ENCODE peak calls at places on chromosomes 13 and 19, in nine cellular contexts. M is CD4-positive, alpha-beta T cell; A is EH; S is stimulated activated CD8-positive, alpha-beta memory T cell treated with anti-CD3 and anti-CD28 coated beads, Interleukin-4, amount 100 ng/mL, for 1 hour; I is stimulated activated CD4-positive, alpha-beta T cell treated with anti-CD3 and anti-CD28 coated beads, Interleukin-12 subunit alpha, Interleukin-12 subunit beta, amount 100 ng/mL, for 4 hours; W is T-helper 17 cell; Q is body of pancreas; D is skeletal muscle cell; Y is tibial artery. C is an unnamed sample.

GRCh38 chr19:277581-278165 is 13.5 kb downstream of the PLPP2 start:
- DNase-seq in A (peak), D (no peak), M (no peak), I (no peak), Q (no peak), S (no peak), W (no peak), Y (no peak), C (no peak)

GRCh38 chr13:44368062-44368591 is 5.5 kb upstream of the SERP2 start:
- DNase-seq in D (no peak), A (peak), I (no peak), W (no peak), Y (no peak), S (no peak), M (no peak), Q (no peak), C (no peak)

GRCh38 chr19:13154241-13154778 is 4.1 kb downstream of the IER2 start:
- DNase-seq in A (peak), S (no peak), I (peak), D (peak), M (peak), Q (peak), Y (peak), W (no peak), C (peak)

GRCh38 chr13:32585625-32586021 is 629 bp upstream of the PDS5B start:
- DNase-seq in W (no peak), Q (no peak), Y (no peak), S (no peak), M (no peak), A (peak), D (no peak), I (peak), C (no peak)

GRCh38 chr13:113090415-113090770 is 15.2 kb upstream of the F7 start:
- DNase-seq in W (no peak), M (no peak), D (no peak), Q (no peak), A (no peak), Y (no peak), S (no peak), I (no peak), C (no peak)

GRCh38 chr19:37855098-37855497 is 51.3 kb downstream of the WDR87 start:
- DNase-seq in A (no peak), W (no peak), M (no peak), Q (peak), I (peak), Y (no peak), S (no peak), D (no peak), C (no peak)

GRCh38 chr19:1416014-1416841 is 8.8 kb downstream of the DAZAP1 start:
- DNase-seq in D (no peak), I (no peak), A (no peak), M (no peak), Q (no peak), Y (no peak), S (no peak), W (no peak), C (no peak)

GRCh38 chr19:34317311-34317927 is 47.6 kb upstream of the GPI start:
- DNase-seq in Y (no peak), A (no peak), Q (peak), S (no peak), D (no peak), I (peak), W (no peak), M (no peak), C (no peak)

GRCh38 chr13:21228738-21229137 is 52.3 kb downstream of the MRPL57 start:
- DNase-seq in Y (no peak), M (no peak), A (no peak), I (no peak), D (no peak), S (no peak), Q (no peak), W (no peak), C (no peak)

GRCh38 chr13:99425485-99426341 is 75.6 kb upstream of the TM9SF2 start:
- DNase-seq in D (no peak), M (no peak), A (no peak), Y (no peak), W (no peak), S (no peak), I (no peak), Q (no peak), C (no peak)

GRCh38 chr13:86856996-86857395 is 814.2 kb upstream of the SLITRK5 start:
- DNase-seq in Q (no peak), I (no peak), W (no peak), Y (no peak), S (no peak), D (peak), A (no peak), M (no peak), C (no peak)

GRCh38 chr19:20503536-20503935 is 62.0 kb downstream of the ZNF737 start:
- DNase-seq in S (no peak), Q (peak), W (no peak), A (peak), I (no peak), D (peak), Y (no peak), M (no peak), C (no peak)

GRCh38 chr19:5245631-5246553 is 94.7 kb downstream of the PTPRS start:
- DNase-seq in A (no peak), S (no peak), W (no peak), Q (no peak), Y (no peak), M (no peak), D (no peak), I (no peak), C (no peak)

GRCh38 chr13:59119475-59119874 is 1044.3 kb downstream of the DIAPH3 start:
- DNase-seq in S (no peak), M (no peak), D (no peak), I (no peak), A (no peak), Q (no peak), W (no peak), Y (no peak), C (no peak)

GRCh38 chr19:37817180-37817911 is 38.0 kb upstream of the ZNF573 start:
- DNase-seq in Y (peak), W (peak), S (peak), I (peak), D (no peak), M (no peak), A (peak), Q (peak), C (no peak)

GRCh38 chr19:6719992-6720368 is 470 bp downstream of the C3 start:
- DNase-seq in Y (no peak), W (no peak), A (no peak), D (no peak), M (no peak), S (no peak), I (no peak), Q (no peak), C (no peak)

GRCh38 chr13:44918323-44919102 is 70.8 kb downstream of the NUFIP1 start:
- DNase-seq in Y (peak), Q (peak), M (peak), A (peak), W (peak), S (peak), D (peak), I (peak), C (peak)

GRCh38 chr19:3357731-3358391 is 8.5 kb upstream of the NFIC start:
- DNase-seq in W (no peak), D (no peak), I (no peak), S (no peak), Q (no peak), Y (no peak), M (no peak), A (no peak), C (no peak)

GRCh38 chr19:45278087-45278486 is 27.0 kb downstream of the MARK4 start:
- DNase-seq in I (no peak), M (no peak), S (no peak), A (no peak), D (no peak), Y (no peak), Q (no peak), W (no peak), C (no peak)

GRCh38 chr13:105083986-105084385 is 1451.5 kb downstream of the EFNB2 start:
- DNase-seq in A (no peak), D (no peak), W (no peak), Y (no peak), M (no peak), I (no peak), Q (no peak), S (no peak), C (no peak)

GRCh38 chr19:31497709-31498108 is 148.5 kb upstream of the TSHZ3 start:
- DNase-seq in Y (no peak), A (no peak), I (no peak), D (no peak), M (no peak), S (no peak), Q (no peak), W (no peak), C (peak)

GRCh38 chr13:51255556-51255955 is 33.4 kb downstream of the FAM124A start:
- DNase-seq in Q (no peak), Y (no peak), M (no peak), D (no peak), I (no peak), W (no peak), S (no peak), A (no peak), C (no peak)

GRCh38 chr19:49801966-49802661 is 11.0 kb downstream of the FUZ start:
- DNase-seq in W (no peak), D (peak), I (no peak), Q (peak), S (no peak), A (peak), M (no peak), Y (peak), C (no peak)

GRCh38 chr13:98944336-98944735 is 33.5 kb downstream of the DOCK9 start:
- DNase-seq in W (no peak), D (no peak), I (no peak), S (no peak), Q (no peak), M (no peak), A (no peak), Y (no peak), C (peak)